ENCODE peak calls at places on chromosomes 3 and 15, in ten cellular contexts. One of them, this sample, is unnamed.

GRCh38 chr3:7978104-7978457 is 523.5 kb upstream of the LMCD1 start:
- DNase-seq in activated T-cell treated with anti-CD3 and anti-CD28 coated beads for 4 hours: no peak
- DNase-seq in stimulated activated CD4-positive, alpha-beta T cell treated with anti-CD3 and anti-CD28 coated beads, Interleukin-1b, Interleukin-23, amount 100 ng/mL, for 4 hours: no peak
- DNase-seq in activated CD4-positive, alpha-beta T cell treated with anti-CD3 and anti-CD28 coated beads, Interleukin-2, amount 10 ng/mL, durations not matched to agents 7 days and 5 days: no peak
- DNase-seq in NCI-H345: no peak
- DNase-seq in pulmonary artery endothelial cell: no peak
- DNase-seq in H54: no peak
- DNase-seq in Right ventricle myocardium superior: peak; percentile 48
- DNase-seq in globus pallidus: peak; percentile 89
- DNase-seq in foreskin fibroblast: no peak
- DNase-seq in this sample: peak; percentile 80

GRCh38 chr3:192892981-192893827 is 24.5 kb downstream of the MB21D2 start:
- DNase-seq in activated T-cell treated with anti-CD3 and anti-CD28 coated beads for 4 hours: peak; percentile 25
- DNase-seq in stimulated activated CD4-positive, alpha-beta T cell treated with anti-CD3 and anti-CD28 coated beads, Interleukin-1b, Interleukin-23, amount 100 ng/mL, for 4 hours: peak; percentile 23
- DNase-seq in activated CD4-positive, alpha-beta T cell treated with anti-CD3 and anti-CD28 coated beads, Interleukin-2, amount 10 ng/mL, durations not matched to agents 7 days and 5 days: peak; percentile 70
- DNase-seq in NCI-H345: no peak
- DNase-seq in pulmonary artery endothelial cell: no peak
- DNase-seq in H54: peak; percentile 64
- DNase-seq in Right ventricle myocardium superior: peak; percentile 55
- DNase-seq in globus pallidus: peak; percentile 49
- DNase-seq in foreskin fibroblast: peak; percentile 72
- DNase-seq in this sample: peak; percentile 6

GRCh38 chr3:153161714-153162512 is at the start of gene RAP2B:
- DNase-seq in activated T-cell treated with anti-CD3 and anti-CD28 coated beads for 4 hours: peak; percentile 92
- DNase-seq in stimulated activated CD4-positive, alpha-beta T cell treated with anti-CD3 and anti-CD28 coated beads, Interleukin-1b, Interleukin-23, amount 100 ng/mL, for 4 hours: peak; percentile 92
- DNase-seq in activated CD4-positive, alpha-beta T cell treated with anti-CD3 and anti-CD28 coated beads, Interleukin-2, amount 10 ng/mL, durations not matched to agents 7 days and 5 days: peak; percentile 97
- DNase-seq in NCI-H345: peak; percentile 88
- DNase-seq in pulmonary artery endothelial cell: peak; percentile 87
- DNase-seq in H54: peak; percentile 77
- DNase-seq in Right ventricle myocardium superior: peak; percentile 98
- DNase-seq in globus pallidus: peak; percentile 92
- DNase-seq in foreskin fibroblast: peak; percentile 98
- DNase-seq in this sample: peak; percentile 93

GRCh38 chr3:180619723-180620122 is 17.8 kb downstream of the TTC14 start:
- DNase-seq in activated T-cell treated with anti-CD3 and anti-CD28 coated beads for 4 hours: no peak
- DNase-seq in stimulated activated CD4-positive, alpha-beta T cell treated with anti-CD3 and anti-CD28 coated beads, Interleukin-1b, Interleukin-23, amount 100 ng/mL, for 4 hours: no peak
- DNase-seq in activated CD4-positive, alpha-beta T cell treated with anti-CD3 and anti-CD28 coated beads, Interleukin-2, amount 10 ng/mL, durations not matched to agents 7 days and 5 days: no peak
- DNase-seq in NCI-H345: no peak
- DNase-seq in pulmonary artery endothelial cell: peak; percentile 27
- DNase-seq in H54: no peak
- DNase-seq in Right ventricle myocardium superior: no peak
- DNase-seq in globus pallidus: no peak
- DNase-seq in foreskin fibroblast: no peak
- DNase-seq in this sample: no peak

GRCh38 chr3:19173945-19174344 is 25.6 kb downstream of the KCNH8 start:
- DNase-seq in activated T-cell treated with anti-CD3 and anti-CD28 coated beads for 4 hours: no peak
- DNase-seq in stimulated activated CD4-positive, alpha-beta T cell treated with anti-CD3 and anti-CD28 coated beads, Interleukin-1b, Interleukin-23, amount 100 ng/mL, for 4 hours: no peak
- DNase-seq in activated CD4-positive, alpha-beta T cell treated with anti-CD3 and anti-CD28 coated beads, Interleukin-2, amount 10 ng/mL, durations not matched to agents 7 days and 5 days: no peak
- DNase-seq in NCI-H345: no peak
- DNase-seq in pulmonary artery endothelial cell: no peak
- DNase-seq in H54: no peak
- DNase-seq in Right ventricle myocardium superior: no peak
- DNase-seq in globus pallidus: no peak
- DNase-seq in foreskin fibroblast: no peak
- DNase-seq in this sample: no peak

GRCh38 chr3:158823426-158823825 is 21.6 kb downstream of the MFSD1 start:
- DNase-seq in activated T-cell treated with anti-CD3 and anti-CD28 coated beads for 4 hours: no peak
- DNase-seq in stimulated activated CD4-positive, alpha-beta T cell treated with anti-CD3 and anti-CD28 coated beads, Interleukin-1b, Interleukin-23, amount 100 ng/mL, for 4 hours: no peak
- DNase-seq in activated CD4-positive, alpha-beta T cell treated with anti-CD3 and anti-CD28 coated beads, Interleukin-2, amount 10 ng/mL, durations not matched to agents 7 days and 5 days: no peak
- DNase-seq in NCI-H345: no peak
- DNase-seq in pulmonary artery endothelial cell: no peak
- DNase-seq in H54: no peak
- DNase-seq in Right ventricle myocardium superior: no peak
- DNase-seq in globus pallidus: no peak
- DNase-seq in foreskin fibroblast: no peak
- DNase-seq in this sample: no peak

GRCh38 chr15:70127288-70127746 is 29.6 kb upstream of the TLE3 start:
- DNase-seq in activated T-cell treated with anti-CD3 and anti-CD28 coated beads for 4 hours: no peak
- DNase-seq in stimulated activated CD4-positive, alpha-beta T cell treated with anti-CD3 and anti-CD28 coated beads, Interleukin-1b, Interleukin-23, amount 100 ng/mL, for 4 hours: no peak
- DNase-seq in activated CD4-positive, alpha-beta T cell treated with anti-CD3 and anti-CD28 coated beads, Interleukin-2, amount 10 ng/mL, durations not matched to agents 7 days and 5 days: no peak
- DNase-seq in NCI-H345: no peak
- DNase-seq in pulmonary artery endothelial cell: peak; percentile 74
- DNase-seq in H54: no peak
- DNase-seq in Right ventricle myocardium superior: peak; percentile 70
- DNase-seq in globus pallidus: peak; percentile 53
- DNase-seq in foreskin fibroblast: no peak
- DNase-seq in this sample: peak; percentile 34

GRCh38 chr15:20351448-20351961 is 190.1 kb downstream of the GOLGA6L6 start:
- DNase-seq in activated T-cell treated with anti-CD3 and anti-CD28 coated beads for 4 hours: no peak
- DNase-seq in stimulated activated CD4-positive, alpha-beta T cell treated with anti-CD3 and anti-CD28 coated beads, Interleukin-1b, Interleukin-23, amount 100 ng/mL, for 4 hours: no peak
- DNase-seq in activated CD4-positive, alpha-beta T cell treated with anti-CD3 and anti-CD28 coated beads, Interleukin-2, amount 10 ng/mL, durations not matched to agents 7 days and 5 days: no peak
- DNase-seq in NCI-H345: no peak
- DNase-seq in pulmonary artery endothelial cell: no peak
- DNase-seq in H54: no peak
- DNase-seq in Right ventricle myocardium superior: peak; percentile 50
- DNase-seq in globus pallidus: no peak
- DNase-seq in foreskin fibroblast: no peak
- DNase-seq in this sample: no peak

GRCh38 chr3:26018889-26019288 is 229.0 kb downstream of the OXSM start:
- DNase-seq in activated T-cell treated with anti-CD3 and anti-CD28 coated beads for 4 hours: no peak
- DNase-seq in stimulated activated CD4-positive, alpha-beta T cell treated with anti-CD3 and anti-CD28 coated beads, Interleukin-1b, Interleukin-23, amount 100 ng/mL, for 4 hours: no peak
- DNase-seq in activated CD4-positive, alpha-beta T cell treated with anti-CD3 and anti-CD28 coated beads, Interleukin-2, amount 10 ng/mL, durations not matched to agents 7 days and 5 days: no peak
- DNase-seq in NCI-H345: no peak
- DNase-seq in pulmonary artery endothelial cell: no peak
- DNase-seq in H54: no peak
- DNase-seq in Right ventricle myocardium superior: no peak
- DNase-seq in globus pallidus: no peak
- DNase-seq in foreskin fibroblast: no peak
- DNase-seq in this sample: no peak

GRCh38 chr3:31947671-31948091 is 33.4 kb downstream of the OSBPL10 start:
- DNase-seq in activated T-cell treated with anti-CD3 and anti-CD28 coated beads for 4 hours: no peak
- DNase-seq in stimulated activated CD4-positive, alpha-beta T cell treated with anti-CD3 and anti-CD28 coated beads, Interleukin-1b, Interleukin-23, amount 100 ng/mL, for 4 hours: no peak
- DNase-seq in activated CD4-positive, alpha-beta T cell treated with anti-CD3 and anti-CD28 coated beads, Interleukin-2, amount 10 ng/mL, durations not matched to agents 7 days and 5 days: no peak
- DNase-seq in NCI-H345: no peak
- DNase-seq in pulmonary artery endothelial cell: no peak
- DNase-seq in H54: no peak
- DNase-seq in Right ventricle myocardium superior: no peak
- DNase-seq in globus pallidus: no peak
- DNase-seq in foreskin fibroblast: peak; percentile 37
- DNase-seq in this sample: no peak

GRCh38 chr15:68112711-68113110 is 58.6 kb downstream of the PIAS1 start:
- DNase-seq in activated T-cell treated with anti-CD3 and anti-CD28 coated beads for 4 hours: no peak
- DNase-seq in stimulated activated CD4-positive, alpha-beta T cell treated with anti-CD3 and anti-CD28 coated beads, Interleukin-1b, Interleukin-23, amount 100 ng/mL, for 4 hours: no peak
- DNase-seq in activated CD4-positive, alpha-beta T cell treated with anti-CD3 and anti-CD28 coated beads, Interleukin-2, amount 10 ng/mL, durations not matched to agents 7 days and 5 days: no peak
- DNase-seq in NCI-H345: no peak
- DNase-seq in pulmonary artery endothelial cell: no peak
- DNase-seq in H54: no peak
- DNase-seq in Right ventricle myocardium superior: no peak
- DNase-seq in globus pallidus: no peak
- DNase-seq in foreskin fibroblast: peak; percentile 39
- DNase-seq in this sample: no peak